ENCODE peak calls at places on chromosomes 12 and 14, in nine cellular contexts. J is BE2C, F is omental fat pad, Y is uterus, M is kidney epithelial cell, N is mammary epithelial cell, L is glutamatergic neuron, B is astrocyte of the spinal cord, X is pancreas. Q is an unnamed sample.

GRCh38 chr12:81128930-81129554 is 51.2 kb downstream of the ACSS3 start:
- DNase-seq in J (peak), F (no peak), Y (no peak), M (peak), N (peak), L (peak), B (peak), X (no peak), Q (peak)

GRCh38 chr12:54549774-54550451 is 512 bp downstream of the PDE1B start:
- DNase-seq in J (no peak), F (no peak), Y (no peak), M (no peak), N (peak), L (no peak), B (no peak), X (peak), Q (no peak)

GRCh38 chr12:15851919-15852318 is 30.3 kb upstream of the STRAP start:
- DNase-seq in J (no peak), F (no peak), Y (no peak), M (no peak), N (peak), L (no peak), B (no peak), X (no peak), Q (no peak)

GRCh38 chr12:53954694-53955035 is at the start of gene HOXC12:
- DNase-seq in J (no peak), F (no peak), Y (peak), M (no peak), N (no peak), L (no peak), B (no peak), X (no peak), Q (no peak)

GRCh38 chr12:113208041-113208934 is 13.0 kb upstream of the TPCN1 start:
- DNase-seq in J (no peak), F (no peak), Y (no peak), M (no peak), N (no peak), L (no peak), B (peak), X (no peak), Q (peak)

GRCh38 chr14:80955434-80955939 is at the start of gene TSHR:
- DNase-seq in J (no peak), F (no peak), Y (peak), M (no peak), N (no peak), L (peak), B (no peak), X (peak), Q (peak)

GRCh38 chr12:57216931-57217871 is 607 bp downstream of the NXPH4 start:
- DNase-seq in J (no peak), F (no peak), Y (no peak), M (no peak), N (peak), L (no peak), B (no peak), X (no peak), Q (no peak)

GRCh38 chr14:95507174-95507573 is 9.3 kb downstream of the SYNE3 start:
- DNase-seq in J (peak), F (no peak), Y (peak), M (no peak), N (peak), L (no peak), B (peak), X (no peak), Q (no peak)

GRCh38 chr14:75430106-75430505 is 2.3 kb downstream of the JDP2 start:
- DNase-seq in J (no peak), F (no peak), Y (peak), M (no peak), N (no peak), L (no peak), B (no peak), X (no peak), Q (no peak)

GRCh38 chr14:36438883-36439282 is 81.1 kb downstream of the NKX2-1 start:
- DNase-seq in J (no peak), F (no peak), Y (no peak), M (no peak), N (no peak), L (no peak), B (no peak), X (no peak), Q (no peak)

GRCh38 chr14:65772901-65773574 is 360.5 kb downstream of the FUT8 start:
- DNase-seq in J (no peak), F (no peak), Y (no peak), M (no peak), N (no peak), L (no peak), B (no peak), X (no peak), Q (no peak)

GRCh38 chr12:11855993-11856374 is 206.5 kb downstream of the ETV6 start:
- DNase-seq in J (no peak), F (no peak), Y (no peak), M (no peak), N (no peak), L (no peak), B (no peak), X (no peak), Q (no peak)

GRCh38 chr12:104377507-104377812 is 73.9 kb downstream of the EID3 start:
- DNase-seq in J (no peak), F (no peak), Y (no peak), M (no peak), N (no peak), L (no peak), B (no peak), X (no peak), Q (no peak)

GRCh38 chr14:33165144-33165925 is 226.7 kb downstream of the NPAS3 start:
- DNase-seq in J (no peak), F (no peak), Y (no peak), M (no peak), N (no peak), L (no peak), B (peak), X (no peak), Q (no peak)

GRCh38 chr12:14828896-14829295 is 14.4 kb downstream of the ART4 start:
- DNase-seq in J (peak), F (no peak), Y (no peak), M (no peak), N (no peak), L (no peak), B (peak), X (no peak), Q (no peak)

GRCh38 chr14:104223101-104223809 is 84.9 kb downstream of the KIF26A start:
- DNase-seq in J (peak), F (no peak), Y (no peak), M (no peak), N (no peak), L (peak), B (no peak), X (peak), Q (no peak)

GRCh38 chr14:45287609-45288008 is 34.6 kb upstream of the MIS18BP1 start:
- DNase-seq in J (no peak), F (no peak), Y (no peak), M (no peak), N (no peak), L (no peak), B (no peak), X (no peak), Q (no peak)

GRCh38 chr12:54352891-54353874 is 11.1 kb downstream of the GPR84 start:
- DNase-seq in J (peak), F (no peak), Y (peak), M (no peak), N (no peak), L (peak), B (peak), X (peak), Q (no peak)

GRCh38 chr12:123149828-123150272 is 1.0 kb downstream of the PITPNM2 start:
- DNase-seq in J (no peak), F (no peak), Y (peak), M (no peak), N (no peak), L (no peak), B (no peak), X (no peak), Q (no peak)

GRCh38 chr14:68404652-68405183 is 388.1 kb downstream of the ZFP36L1 start:
- DNase-seq in J (no peak), F (no peak), Y (no peak), M (no peak), N (no peak), L (no peak), B (no peak), X (no peak), Q (no peak)

GRCh38 chr14:76900406-76901085 is 74.3 kb downstream of the LRRC74A start:
- DNase-seq in J (no peak), F (no peak), Y (no peak), M (no peak), N (no peak), L (no peak), B (no peak), X (no peak), Q (no peak)

GRCh38 chr14:39175445-39176262 is 600 bp downstream of the PNN start:
- DNase-seq in J (peak), F (peak), Y (no peak), M (no peak), N (peak), L (peak), B (no peak), X (peak), Q (peak)

GRCh38 chr12:67920432-67920831 is 68.8 kb upstream of the IFNG-AS1 start:
- DNase-seq in J (no peak), F (no peak), Y (no peak), M (no peak), N (peak), L (no peak), B (no peak), X (no peak), Q (no peak)

GRCh38 chr14:86055512-86055911 is 525.6 kb downstream of the FLRT2 start:
- DNase-seq in J (no peak), F (no peak), Y (no peak), M (no peak), N (no peak), L (no peak), B (peak), X (no peak), Q (no peak)

GRCh38 chr12:111788178-111788654 is 21.5 kb downstream of the ALDH2 start:
- DNase-seq in J (peak), F (no peak), Y (no peak), M (no peak), N (no peak), L (peak), B (no peak), X (peak), Q (no peak)

GRCh38 chr12:1630081-1630826 is 1.2 kb downstream of the WNT5B start:
- DNase-seq in J (peak), F (no peak), Y (peak), M (no peak), N (no peak), L (peak), B (peak), X (peak), Q (peak)

GRCh38 chr12:91211869-91212268 is 29.3 kb upstream of the DCN start:
- DNase-seq in J (no peak), F (no peak), Y (no peak), M (no peak), N (no peak), L (no peak), B (no peak), X (no peak), Q (no peak)

GRCh38 chr14:64117671-64118402 is 176.3 kb downstream of the ESR2 start:
- DNase-seq in J (no peak), F (no peak), Y (no peak), M (peak), N (peak), L (no peak), B (peak), X (peak), Q (no peak)

GRCh38 chr12:92076106-92076505 is 69.5 kb downstream of the BTG1 start:
- DNase-seq in J (no peak), F (no peak), Y (no peak), M (no peak), N (no peak), L (no peak), B (no peak), X (no peak), Q (no peak)

GRCh38 chr12:124938606-124939427 is 24.4 kb upstream of the UBC start:
- DNase-seq in J (peak), F (peak), Y (peak), M (no peak), N (peak), L (peak), B (peak), X (peak), Q (peak)
- TF ChIP-seq CTCF in J (peak), F (no peak), Y (peak), M (peak), N (peak), L (no peak), B (peak), X (peak), Q (peak)

GRCh38 chr12:19220861-19221466 is 91.4 kb downstream of the PLEKHA5 start:
- DNase-seq in J (no peak), F (no peak), Y (no peak), M (no peak), N (peak), L (no peak), B (peak), X (no peak), Q (no peak)

GRCh38 chr12:19222566-19222965 is 93.0 kb downstream of the PLEKHA5 start:
- DNase-seq in J (no peak), F (no peak), Y (no peak), M (no peak), N (no peak), L (no peak), B (no peak), X (no peak), Q (no peak)

GRCh38 chr12:19223695-19224094 is 94.2 kb downstream of the PLEKHA5 start:
- DNase-seq in J (no peak), F (no peak), Y (no peak), M (no peak), N (no peak), L (no peak), B (peak), X (no peak), Q (no peak)

GRCh38 chr12:19224746-19225145 is 95.2 kb downstream of the PLEKHA5 start:
- DNase-seq in J (no peak), F (no peak), Y (no peak), M (no peak), N (no peak), L (no peak), B (no peak), X (no peak), Q (no peak)

DNA sequence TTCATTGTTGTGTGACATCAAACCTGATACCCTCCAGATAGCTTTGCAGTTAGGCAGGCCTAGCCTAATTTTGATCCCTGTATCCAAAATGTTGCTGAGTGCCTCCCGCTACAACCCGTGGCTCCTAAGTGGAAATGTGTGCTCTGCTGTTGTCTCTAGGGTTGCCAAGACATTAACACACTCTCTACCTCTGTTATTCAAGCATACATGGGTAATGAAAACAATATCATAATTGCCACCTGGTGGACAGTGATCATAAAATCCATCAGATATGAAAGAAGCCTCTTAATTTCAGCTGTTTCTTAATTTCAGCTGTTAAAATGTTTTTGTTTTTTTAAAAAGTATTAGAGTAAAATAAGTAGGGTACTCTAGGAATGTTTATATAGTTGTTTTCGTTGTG is 93.5 kb downstream of the PLEKHA5 start:
- DNase-seq in J (no peak), F (no peak), Y (no peak), M (no peak), N (no peak), L (no peak), B (no peak), X (no peak), Q (no peak)
- TF ChIP-seq CTCF in J (peak), F (no peak), Y (peak), M (no peak), N (peak), L (peak), B (peak), X (no peak), Q (peak)

GRCh38 chr14:92039720-92040430 is at the start of gene TRIP11:
- DNase-seq in J (peak), F (peak), Y (peak), M (peak), N (peak), L (peak), B (peak), X (peak), Q (peak)
- TF ChIP-seq CTCF in J (no peak), F (no peak), Y (peak), M (no peak), N (no peak), L (no peak), B (no peak), X (no peak), Q (peak)

GRCh38 chr12:6277982-6278438 is 32.5 kb upstream of the PLEKHG6 start:
- DNase-seq in J (no peak), F (no peak), Y (no peak), M (no peak), N (peak), L (no peak), B (no peak), X (no peak), Q (no peak)

GRCh38 chr12:6280053-6280469 is 30.4 kb upstream of the PLEKHG6 start:
- DNase-seq in J (no peak), F (no peak), Y (peak), M (peak), N (peak), L (no peak), B (peak), X (no peak), Q (no peak)

GRCh38 chr12:6279631-6280030 is 30.9 kb upstream of the PLEKHG6 start:
- DNase-seq in J (no peak), F (no peak), Y (no peak), M (no peak), N (no peak), L (no peak), B (no peak), X (no peak), Q (no peak)

GRCh38 chr12:6279256-6279628 is 31.2 kb upstream of the PLEKHG6 start:
- DNase-seq in J (no peak), F (no peak), Y (no peak), M (no peak), N (no peak), L (no peak), B (no peak), X (no peak), Q (no peak)

GRCh38 chr12:6278439-6279255 is 31.8 kb upstream of the PLEKHG6 start:
- DNase-seq in J (peak), F (peak), Y (peak), M (no peak), N (peak), L (peak), B (peak), X (peak), Q (peak)
- TF ChIP-seq CTCF in J (peak), F (no peak), Y (peak), M (no peak), N (peak), L (peak), B (peak), X (peak), Q (peak)

GRCh38 chr14:47541652-47542051 is 133.8 kb downstream of the MDGA2 start:
- DNase-seq in J (no peak), F (no peak), Y (no peak), M (no peak), N (no peak), L (no peak), B (no peak), X (no peak), Q (no peak)

GRCh38 chr14:47536341-47536740 is 139.1 kb downstream of the MDGA2 start:
- DNase-seq in J (no peak), F (no peak), Y (no peak), M (no peak), N (no peak), L (no peak), B (no peak), X (no peak), Q (no peak)

GRCh38 chr14:47539065-47539464 is 136.3 kb downstream of the MDGA2 start:
- DNase-seq in J (peak), F (no peak), Y (no peak), M (peak), N (no peak), L (peak), B (peak), X (no peak), Q (no peak)
- TF ChIP-seq CTCF in J (peak), F (no peak), Y (peak), M (peak), N (no peak), L (no peak), B (peak), X (no peak), Q (peak)

GRCh38 chr14:88911811-88912210 is 87.4 kb downstream of the TTC8 start:
- DNase-seq in J (no peak), F (no peak), Y (no peak), M (no peak), N (no peak), L (no peak), B (no peak), X (no peak), Q (no peak)
- TF ChIP-seq CTCF in J (no peak), F (no peak), Y (no peak), M (no peak), N (no peak), L (no peak), B (no peak), X (no peak), Q (no peak)

GRCh38 chr12:18246057-18246456 is 15.3 kb upstream of the PIK3C2G start:
- DNase-seq in J (no peak), F (no peak), Y (no peak), M (no peak), N (no peak), L (no peak), B (no peak), X (no peak), Q (no peak)
- TF ChIP-seq CTCF in J (peak), F (no peak), Y (no peak), M (no peak), N (peak), L (no peak), B (peak), X (no peak), Q (no peak)

DNA sequence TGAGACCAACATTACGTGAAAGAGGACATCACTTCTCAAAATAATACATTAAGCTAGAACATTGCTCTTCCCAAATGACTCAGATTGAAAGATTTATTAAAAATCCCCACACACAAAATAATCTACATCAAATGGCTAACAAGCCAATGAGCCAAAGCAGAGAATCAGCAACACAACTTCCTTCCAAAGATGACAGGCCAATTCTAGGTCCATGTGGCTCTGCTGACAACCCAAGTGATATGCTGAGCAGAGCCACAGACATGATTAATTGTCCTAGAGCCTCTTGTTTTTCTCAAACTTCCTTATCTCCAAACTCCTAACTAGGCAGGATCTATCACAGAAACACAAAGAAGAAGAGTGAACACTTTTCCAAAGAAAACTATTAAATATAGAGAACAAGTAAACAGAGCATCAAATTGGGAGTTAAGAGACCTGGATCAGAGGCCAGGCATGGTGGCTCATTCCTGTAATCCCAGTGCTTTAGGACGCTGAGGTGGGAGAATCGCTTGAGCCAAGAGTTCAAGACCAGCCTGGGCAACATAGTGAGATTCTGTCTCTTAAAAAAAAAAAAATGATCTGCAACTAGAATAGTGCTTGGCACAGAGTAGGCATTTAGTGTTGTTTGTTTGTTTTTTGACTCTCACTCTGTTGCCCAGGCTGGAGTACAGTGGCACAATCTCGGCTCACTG is 38.5 kb downstream of the SENP1 start:
- DNase-seq in J (no peak), F (no peak), Y (no peak), M (no peak), N (no peak), L (no peak), B (no peak), X (no peak), Q (no peak)
- TF ChIP-seq CTCF in J (no peak), F (no peak), Y (no peak), M (no peak), N (no peak), L (no peak), B (no peak), X (no peak), Q (no peak)

DNA sequence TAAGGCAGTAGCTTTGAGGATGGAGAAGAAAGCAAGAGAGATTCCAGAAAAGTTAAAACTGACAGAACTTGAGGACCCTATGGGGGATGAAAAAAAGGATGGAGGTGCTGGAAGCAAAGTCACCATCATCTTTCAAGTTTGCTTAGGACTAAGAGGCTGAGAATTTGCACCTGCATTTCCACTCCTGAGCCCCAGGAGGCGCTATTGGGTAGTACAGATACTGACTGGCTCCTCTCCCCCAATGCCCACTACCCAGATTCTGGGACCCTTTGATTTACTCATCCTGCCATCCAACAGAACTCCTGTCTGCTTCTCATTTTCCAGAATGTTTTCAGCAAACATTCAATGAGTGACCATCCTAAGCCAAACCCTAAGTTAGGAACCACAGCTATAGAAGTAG is 34.0 kb upstream of the CMKLR1 start:
- DNase-seq in J (no peak), F (no peak), Y (no peak), M (no peak), N (no peak), L (no peak), B (no peak), X (no peak), Q (no peak)
- TF ChIP-seq CTCF in J (peak), F (no peak), Y (no peak), M (peak), N (peak), L (peak), B (peak), X (no peak), Q (peak)

Q was measured in DND-41.